ENCODE peak calls at places on chromosomes 5 and 9, in eight cellular contexts. B is A549, P is SK-N-SH, K is H1, L is WTC11, G is K562, X is HepG2, Q is GM12878. Z is an unnamed sample.

GRCh38 chr5:177431317-177432142 is 5.1 kb downstream of the GRK6 start:
- DNase-seq in B (no peak), P (no peak), K (no peak), L (no peak), G (no peak), X (no peak), Q (peak), Z (no peak)

GRCh38 chr5:6545770-6546690 is 86.8 kb downstream of the NSUN2 start:
- DNase-seq in B (no peak), P (no peak), K (no peak), L (no peak), G (no peak), X (no peak), Q (no peak), Z (no peak)

GRCh38 chr5:61702784-61703183 is 370.7 kb downstream of the ZSWIM6 start:
- DNase-seq in B (no peak), P (no peak), K (no peak), L (no peak), G (no peak), X (no peak), Q (no peak), Z (no peak)

GRCh38 chr9:123678038-123678877 is 251.7 kb downstream of the DENND1A start:
- DNase-seq in B (peak), P (peak), K (no peak), L (no peak), G (no peak), X (peak), Q (no peak), Z (peak)

GRCh38 chr5:124352312-124352711 is 394.1 kb downstream of the ZNF608 start:
- DNase-seq in B (no peak), P (no peak), K (no peak), L (no peak), G (no peak), X (no peak), Q (no peak), Z (no peak)

GRCh38 chr5:142922223-142922952 is 152.2 kb downstream of the ARHGAP26 start:
- DNase-seq in B (peak), P (peak), K (no peak), L (no peak), G (peak), X (peak), Q (peak), Z (peak)

GRCh38 chr5:37532976-37533740 is 154.0 kb downstream of the WDR70 start:
- DNase-seq in B (peak), P (no peak), K (no peak), L (no peak), G (no peak), X (no peak), Q (no peak), Z (no peak)

GRCh38 chr5:113181409-113181808 is 204.8 kb downstream of the DCP2 start:
- DNase-seq in B (no peak), P (no peak), K (no peak), L (no peak), G (no peak), X (no peak), Q (no peak), Z (no peak)

GRCh38 chr5:126858441-126858840 is 81.5 kb downstream of the LMNB1 start:
- DNase-seq in B (no peak), P (no peak), K (peak), L (peak), G (no peak), X (no peak), Q (no peak), Z (no peak)

GRCh38 chr5:61234019-61234418 is 71.8 kb upstream of the SMIM15 start:
- DNase-seq in B (no peak), P (no peak), K (no peak), L (no peak), G (no peak), X (no peak), Q (no peak), Z (no peak)

GRCh38 chr9:99184073-99184426 is 37.7 kb downstream of the ALG2 start:
- DNase-seq in B (no peak), P (no peak), K (no peak), L (no peak), G (no peak), X (no peak), Q (no peak), Z (no peak)

GRCh38 chr5:96478983-96479382 is 45.9 kb upstream of the PCSK1 start:
- DNase-seq in B (no peak), P (no peak), K (no peak), L (no peak), G (no peak), X (no peak), Q (no peak), Z (no peak)

GRCh38 chr5:96470825-96471224 is 37.8 kb upstream of the PCSK1 start:
- DNase-seq in B (no peak), P (no peak), K (no peak), L (no peak), G (no peak), X (no peak), Q (no peak), Z (no peak)

GRCh38 chr5:96474073-96474472 is 41.0 kb upstream of the PCSK1 start:
- DNase-seq in B (no peak), P (no peak), K (no peak), L (no peak), G (no peak), X (no peak), Q (no peak), Z (no peak)

GRCh38 chr5:96481396-96481795 is 48.3 kb upstream of the PCSK1 start:
- DNase-seq in B (no peak), P (no peak), K (no peak), L (no peak), G (no peak), X (no peak), Q (no peak), Z (no peak)

DNA sequence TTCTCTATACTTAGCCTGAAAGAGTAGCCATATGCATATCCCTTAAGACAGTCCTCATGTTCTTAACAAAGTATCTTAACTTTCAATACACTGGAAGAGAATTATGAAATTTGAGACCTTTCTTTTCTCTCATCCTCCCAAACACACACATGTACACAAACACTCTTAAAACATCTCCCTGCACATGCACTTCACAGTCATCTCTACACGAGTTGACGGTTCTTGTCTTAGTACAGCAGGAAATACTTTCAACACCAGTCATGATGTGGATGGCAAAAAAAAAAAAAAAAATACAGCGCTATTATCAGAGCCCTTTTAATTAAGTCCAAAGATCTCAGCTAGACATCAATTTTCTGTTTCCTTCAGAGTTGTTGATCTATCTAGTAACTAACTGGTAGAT is 43.6 kb upstream of the PCSK1 start:
- DNase-seq in B (no peak), P (no peak), K (no peak), L (no peak), G (no peak), X (no peak), Q (no peak), Z (peak)
- TF ChIP-seq USF2 in B (no peak), P (no peak), K (no peak), L (no peak), G (no peak), X (no peak), Q (no peak), Z (no peak)

GRCh38 chr5:173643964-173644363 is 27.5 kb upstream of the BOD1 start:
- DNase-seq in B (no peak), P (peak), K (peak), L (peak), G (no peak), X (no peak), Q (peak), Z (peak)
- TF ChIP-seq USF2 in B (no peak), P (no peak), K (no peak), L (no peak), G (no peak), X (no peak), Q (no peak), Z (no peak)

GRCh38 chr9:108599571-108599970 is 256.2 kb downstream of the ACTL7B start:
- DNase-seq in B (no peak), P (no peak), K (no peak), L (no peak), G (no peak), X (no peak), Q (no peak), Z (no peak)

GRCh38 chr9:108600896-108601295 is 254.9 kb downstream of the ACTL7B start:
- DNase-seq in B (no peak), P (no peak), K (no peak), L (no peak), G (no peak), X (no peak), Q (no peak), Z (no peak)

GRCh38 chr9:108607607-108608006 is 248.2 kb downstream of the ACTL7B start:
- DNase-seq in B (no peak), P (no peak), K (no peak), L (no peak), G (no peak), X (no peak), Q (no peak), Z (no peak)

GRCh38 chr9:108606408-108606807 is 249.4 kb downstream of the ACTL7B start:
- DNase-seq in B (peak), P (no peak), K (no peak), L (no peak), G (no peak), X (no peak), Q (no peak), Z (no peak)

DNA sequence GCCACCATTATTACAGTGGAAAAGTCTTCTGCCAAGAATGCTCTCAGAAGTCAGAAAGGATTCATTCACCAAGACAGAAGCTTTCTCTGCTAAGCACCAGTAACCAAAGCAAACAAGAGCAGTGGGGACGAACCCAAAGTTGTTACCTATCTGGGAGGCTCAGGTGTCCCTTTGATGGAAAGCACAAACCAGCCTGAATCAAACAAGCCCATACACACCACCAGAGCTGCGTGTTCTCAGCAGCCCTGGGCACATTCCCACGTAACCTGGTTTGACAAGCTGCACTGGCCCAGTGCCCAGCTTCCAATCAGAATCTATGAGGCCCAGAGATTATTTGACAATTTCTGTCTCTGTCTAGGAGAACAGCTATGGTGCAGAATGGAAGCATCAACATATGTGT is 252.6 kb downstream of the ACTL7B start:
- DNase-seq in B (no peak), P (no peak), K (no peak), L (no peak), G (no peak), X (no peak), Q (no peak), Z (no peak)
- TF ChIP-seq USF2 in B (no peak), P (no peak), K (no peak), L (no peak), G (no peak), X (no peak), Q (no peak), Z (no peak)

GRCh38 chr5:93428868-93429267 is 152.2 kb downstream of the NR2F1-AS1 start:
- DNase-seq in B (peak), P (no peak), K (no peak), L (no peak), G (no peak), X (no peak), Q (no peak), Z (peak)
- TF ChIP-seq USF2 in B (no peak), P (no peak), K (no peak), L (no peak), G (no peak), X (no peak), Q (no peak), Z (no peak)

GRCh38 chr5:115325291-115326019 is 29.0 kb upstream of the CCDC112 start:
- DNase-seq in B (no peak), P (no peak), K (no peak), L (no peak), G (no peak), X (no peak), Q (no peak), Z (no peak)

GRCh38 chr5:115333164-115333563 is 36.7 kb upstream of the CCDC112 start:
- DNase-seq in B (no peak), P (no peak), K (no peak), L (no peak), G (peak), X (no peak), Q (peak), Z (peak)

GRCh38 chr5:115330868-115331267 is 34.4 kb upstream of the CCDC112 start:
- DNase-seq in B (no peak), P (no peak), K (no peak), L (no peak), G (no peak), X (no peak), Q (no peak), Z (no peak)

GRCh38 chr5:115324021-115324420 is 27.6 kb upstream of the CCDC112 start:
- DNase-seq in B (no peak), P (no peak), K (no peak), L (no peak), G (no peak), X (no peak), Q (no peak), Z (peak)

DNA sequence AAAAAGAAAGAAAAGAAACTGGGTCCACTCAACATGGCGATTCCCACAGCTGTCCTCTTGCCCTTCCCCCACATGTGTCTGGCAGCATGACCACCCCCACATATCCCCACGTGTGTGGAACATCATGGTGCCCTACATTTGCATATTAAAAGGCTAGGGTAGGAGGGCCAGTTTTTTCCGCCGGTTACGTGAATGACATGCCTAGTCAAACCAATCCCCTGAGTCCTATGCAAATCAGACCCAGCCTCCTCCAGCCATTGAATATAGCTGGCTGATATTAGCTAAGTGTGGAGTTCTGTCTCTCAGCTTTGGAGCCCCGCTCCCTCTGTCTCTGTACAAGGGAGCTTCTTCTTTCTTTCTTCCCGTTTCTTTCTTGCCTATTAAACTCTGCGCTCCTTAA is 33.0 kb upstream of the CCDC112 start:
- DNase-seq in B (no peak), P (no peak), K (no peak), L (peak), G (peak), X (no peak), Q (no peak), Z (no peak)
- TF ChIP-seq USF2 in B (no peak), P (no peak), K (no peak), L (peak), G (no peak), X (no peak), Q (no peak), Z (no peak)

Z was measured in IMR-90.